ENCODE peak calls at places on chromosome 17, in six cellular contexts. X is H1, N is IMR-90, V is mesenchymal stem cell, G is neuronal stem cell, U is H9. I is an unnamed sample.
A peak's percentile ranks its signal among the peaks of the same experiment; 100 is the strongest.

GRCh38 chr17:77128895-77129567 is 11.7 kb upstream of the SEC14L1 start:
- DNase-seq in N (no peak), X (no peak), V (no peak), G (no peak), U (no peak), I (no peak)

GRCh38 chr17:4247981-4248388 is 15.8 kb downstream of the ANKFY1 start:
- DNase-seq in N (no peak), X (peak; percentile 27), V (no peak), G (no peak), U (peak; percentile 75), I (peak; percentile 98)

GRCh38 chr17:39750131-39751015 is 12.6 kb downstream of the GRB7 start:
- DNase-seq in G (no peak), X (no peak), V (no peak), N (no peak), U (peak; percentile 49), I (no peak)

GRCh38 chr17:50060951-50061712 is 5.2 kb downstream of the ITGA3 start:
- DNase-seq in N (peak; percentile 75), V (peak; percentile 61), G (no peak), X (no peak), U (no peak), I (no peak)

GRCh38 chr17:78774956-78775571 is 7.0 kb downstream of the CYTH1 start:
- DNase-seq in V (no peak), G (no peak), U (no peak), X (no peak), N (no peak), I (no peak)

GRCh38 chr17:74430706-74431567 is 951 bp upstream of the GPRC5C start:
- DNase-seq in G (peak; percentile 66), U (peak; percentile 79), N (peak; percentile 4), X (no peak), V (peak; percentile 85), I (peak; percentile 33)

GRCh38 chr17:28878158-28878910 is 19.2 kb downstream of the FLOT2 start:
- DNase-seq in G (no peak), X (no peak), V (no peak), U (no peak), N (no peak), I (no peak)

GRCh38 chr17:65314212-65314611 is 177.0 kb downstream of the RGS9 start:
- DNase-seq in G (no peak), X (no peak), U (no peak), N (no peak), V (no peak), I (no peak)

GRCh38 chr17:79711715-79712305 is 18.9 kb upstream of the ENPP7 start:
- DNase-seq in X (no peak), U (peak; percentile 75), N (no peak), V (no peak), G (no peak), I (no peak)

GRCh38 chr17:3962217-3963069 is 1.8 kb downstream of the ATP2A3 start:
- DNase-seq in G (no peak), V (no peak), N (no peak), X (no peak), U (no peak), I (no peak)

GRCh38 chr17:72119963-72120877 is 600 bp upstream of the SOX9 start:
- DNase-seq in U (peak; percentile 76), G (no peak), V (peak; percentile 91), N (peak; percentile 91), X (no peak), I (no peak)

GRCh38 chr17:74491645-74492044 is 25.2 kb downstream of the CD300A start:
- DNase-seq in U (peak; percentile 14), G (no peak), N (no peak), X (no peak), V (no peak), I (no peak)

GRCh38 chr17:13931752-13932477 is 137.4 kb upstream of the COX10 start:
- DNase-seq in N (peak; percentile 3), G (no peak), U (no peak), X (no peak), V (peak; percentile 7), I (peak; percentile 91)

GRCh38 chr17:41917192-41917591 is 1.6 kb downstream of the ACLY start:
- DNase-seq in U (no peak), G (no peak), N (peak; percentile 59), X (no peak), V (peak; percentile 38), I (no peak)

GRCh38 chr17:41919165-41919817 is 540 bp upstream of the ACLY start:
- DNase-seq in X (no peak), G (no peak), V (no peak), N (no peak), U (peak; percentile 92), I (peak; percentile 41)

GRCh38 chr17:41918392-41919164 is at the start of gene ACLY:
- DNase-seq in G (peak; percentile 98), U (peak; percentile 100), X (peak; percentile 94), V (peak; percentile 98), N (peak; percentile 95), I (peak; percentile 99)

GRCh38 chr17:41919840-41920579 is 1.3 kb upstream of the ACLY start:
- DNase-seq in N (peak; percentile 33), U (peak; percentile 62), V (no peak), X (no peak), G (no peak), I (no peak)

DNA sequence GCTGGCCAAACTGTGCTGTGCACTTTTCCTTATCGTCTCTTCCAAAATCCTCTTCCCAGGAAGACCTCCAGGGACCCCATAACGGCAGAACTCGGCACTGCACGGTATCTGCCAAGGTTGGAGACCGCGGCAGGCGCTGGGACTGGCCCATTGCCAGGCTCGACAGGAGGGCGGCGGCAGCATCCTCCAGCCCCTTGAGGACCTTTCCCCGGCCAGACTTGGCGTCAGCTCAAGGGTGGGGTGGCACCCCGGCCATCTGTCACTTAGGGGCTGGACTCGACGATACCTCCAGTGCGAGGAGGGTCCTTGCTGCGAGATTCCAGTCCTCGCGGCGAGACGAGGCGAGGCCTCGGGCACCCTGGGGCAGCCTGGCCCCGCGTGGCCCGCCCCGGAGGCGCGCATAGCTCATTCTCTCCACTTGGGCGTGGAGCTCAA is 777 bp downstream of the ACLY start:
- DNase-seq in G (no peak), U (no peak), N (peak; percentile 31), X (no peak), V (peak; percentile 44), I (no peak)
- H3K23ac ChIP-seq in G (peak overlapping the region; percentile 38), U (no peak overlapping the region), N (peak overlapping the region; percentile 85), X (no peak overlapping the region), V (peak overlapping the region; percentile 96), I (no peak overlapping the region)

GRCh38 chr17:69574257-69575197 is 160.0 kb downstream of the MAP2K6 start:
- DNase-seq in N (peak; percentile 77), U (no peak), G (no peak), X (no peak), V (peak; percentile 64), I (no peak)
- H3K23ac ChIP-seq in N (peak overlapping the region; percentile 81), U (no peak overlapping the region), G (no peak overlapping the region), X (no peak overlapping the region), V (no peak overlapping the region), I (no peak overlapping the region)

DNA sequence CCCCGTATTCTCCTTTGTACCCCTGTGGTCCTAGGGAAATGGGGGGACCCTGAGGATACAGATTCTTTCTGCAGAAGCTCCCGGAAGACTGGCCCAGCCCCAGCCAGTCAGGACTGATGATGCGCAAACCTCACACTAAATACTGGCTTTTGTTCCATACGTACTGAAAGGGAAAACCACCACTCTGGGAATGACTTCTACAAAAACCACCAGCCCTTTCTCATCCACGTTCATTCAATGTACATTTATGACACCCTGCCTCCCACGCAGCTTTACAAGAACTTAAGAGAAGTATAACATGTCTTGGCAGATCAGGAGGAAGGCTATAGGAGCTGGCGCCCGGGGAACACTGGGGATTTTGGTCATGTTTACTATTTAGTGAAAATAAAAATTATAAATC is 70.6 kb downstream of the MARCHF10 start:
- DNase-seq in G (no peak), U (peak; percentile 21), V (no peak), X (no peak), N (no peak), I (no peak)
- H3K23ac ChIP-seq in G (no peak overlapping the region), U (no peak overlapping the region), V (no peak overlapping the region), X (no peak overlapping the region), N (no peak overlapping the region), I (no peak overlapping the region)

DNA sequence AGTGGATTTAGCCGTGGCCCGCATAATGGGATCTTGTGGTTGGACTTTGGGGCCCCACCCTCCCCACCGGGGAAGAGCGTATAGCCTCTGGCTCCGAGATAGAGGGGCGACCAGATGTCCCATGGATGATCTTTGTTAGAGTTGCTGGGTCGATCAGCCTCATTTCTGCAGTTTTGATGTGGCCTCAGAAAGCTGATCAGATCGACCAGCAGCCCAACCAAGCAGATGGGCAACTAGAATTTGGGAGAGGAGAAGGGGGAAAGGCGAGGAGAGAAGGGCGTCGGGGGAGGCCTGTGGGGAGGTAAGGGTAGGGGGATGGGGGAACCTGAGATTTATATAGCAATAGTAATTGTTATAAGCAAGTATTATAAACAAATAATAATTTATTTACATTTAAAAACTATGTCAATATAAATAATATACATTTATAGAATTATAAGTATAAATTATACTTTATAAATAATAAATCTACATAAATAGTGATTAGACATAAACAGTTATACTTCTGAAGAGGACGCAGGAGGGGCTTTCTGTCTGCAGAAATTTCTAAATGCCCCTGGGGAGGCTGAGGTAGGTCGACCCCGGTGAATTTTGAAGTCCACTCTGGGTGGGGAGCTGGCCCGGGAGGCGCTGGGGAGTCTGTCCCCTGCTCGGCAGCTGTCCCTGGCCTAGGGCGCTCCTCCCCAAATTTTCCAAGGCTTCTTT is 136.3 kb downstream of the KCNJ12 start:
- DNase-seq in V (no peak), U (no peak), N (no peak), G (no peak), X (no peak), I (no peak)
- H3K23ac ChIP-seq in V (no peak overlapping the region), U (no peak overlapping the region), N (no peak overlapping the region), G (no peak overlapping the region), X (no peak overlapping the region), I (no peak overlapping the region)

GRCh38 chr17:973053-973452 is 6.5 kb downstream of the NXN start:
- DNase-seq in G (no peak), U (peak; percentile 75), N (no peak), V (no peak), X (no peak), I (peak; percentile 65)

GRCh38 chr17:978110-979093 is 1.2 kb downstream of the NXN start:
- DNase-seq in X (no peak), V (peak; percentile 68), G (peak; percentile 42), N (peak; percentile 61), U (no peak), I (no peak)

GRCh38 chr17:977163-977562 is 2.4 kb downstream of the NXN start:
- DNase-seq in X (no peak), N (peak; percentile 54), V (no peak), G (no peak), U (no peak), I (no peak)

GRCh38 chr17:976316-976715 is 3.3 kb downstream of the NXN start:
- DNase-seq in N (no peak), G (no peak), V (no peak), U (no peak), X (no peak), I (no peak)

GRCh38 chr17:975321-975982 is 4.1 kb downstream of the NXN start:
- DNase-seq in G (no peak), U (no peak), V (peak; percentile 38), X (no peak), N (no peak), I (no peak)
- H3K23ac ChIP-seq in G (no peak overlapping the region), U (no peak overlapping the region), V (no peak overlapping the region), X (no peak overlapping the region), N (peak overlapping the region; percentile 41), I (no peak overlapping the region)